ENCODE peak calls at places on chromosomes 4 and X, in five cellular contexts. W is OCI-LY7, Q is left ventricle myocardium inferior, K is thoracic aorta, J is neural progenitor cell. Y is an unnamed sample.

GRCh38 chr4:103046416-103047290 is 27.1 kb upstream of the SLC9B1 start:
- DNase-seq in K (no peak), W (peak; percentile 72), Q (no peak), J (peak; percentile 71), Y (peak; percentile 5)

GRCh38 chrX:131650637-131651410 is 107.0 kb downstream of the OR13H1 start:
- DNase-seq in K (no peak), W (no peak), Q (no peak), J (no peak), Y (no peak)

GRCh38 chr4:101102114-101102752 is 245.1 kb downstream of the PPP3CA start:
- DNase-seq in Q (peak; percentile 62), K (no peak), J (no peak), W (no peak), Y (peak; percentile 86)

GRCh38 chr4:98522062-98522461 is 136.3 kb downstream of the TSPAN5 start:
- DNase-seq in W (no peak), K (no peak), Q (no peak), J (no peak), Y (no peak)

GRCh38 chrX:20205927-20206708 is 60.6 kb downstream of the RPS6KA3 start:
- DNase-seq in W (no peak), K (no peak), Q (no peak), J (no peak), Y (no peak)

GRCh38 chrX:43717161-43717560 is 61.1 kb downstream of the MAOA start:
- DNase-seq in Q (no peak), W (no peak), K (no peak), J (no peak), Y (no peak)

GRCh38 chr4:110518889-110519490 is 43.0 kb downstream of the ENPEP start:
- DNase-seq in Q (no peak), W (peak; percentile 37), J (peak; percentile 38), K (no peak), Y (no peak)

GRCh38 chr4:46389301-46389761 is 597 bp downstream of the GABRA2 start:
- DNase-seq in K (no peak), J (peak; percentile 68), W (no peak), Q (no peak), Y (no peak)

GRCh38 chr4:27662426-27662825 is 801.8 kb downstream of the STIM2 start:
- DNase-seq in Q (no peak), K (no peak), J (peak; percentile 7), W (no peak), Y (no peak)

GRCh38 chr4:40984051-40984450 is 230.3 kb downstream of the APBB2 start:
- DNase-seq in K (no peak), Q (no peak), J (no peak), W (peak; percentile 79), Y (no peak)

GRCh38 chr4:21948347-21949072 is at the start of gene KCNIP4:
- DNase-seq in J (peak; percentile 83), Q (no peak), W (no peak), K (no peak), Y (no peak)

GRCh38 chr4:15469402-15470148 is at the start of gene CC2D2A:
- DNase-seq in J (peak; percentile 50), Q (no peak), K (no peak), W (no peak), Y (no peak)

GRCh38 chr4:168636506-168637176 is 139.8 kb downstream of the PALLD start:
- DNase-seq in K (no peak), W (no peak), Q (no peak), J (no peak), Y (no peak)

GRCh38 chrX:136711147-136711546 is 63.2 kb downstream of the CD40LG start:
- DNase-seq in W (peak; percentile 7), Q (peak; percentile 19), J (peak; percentile 29), K (no peak), Y (peak; percentile 4)

GRCh38 chr4:680931-681645 is 6.7 kb downstream of the MYL5 start:
- DNase-seq in J (peak; percentile 80), Q (peak; percentile 78), K (no peak), W (no peak), Y (no peak)

GRCh38 chrX:1205681-1206611 is 6.5 kb downstream of the CRLF2 start:
- DNase-seq in K (no peak), W (peak; percentile 95), J (peak; percentile 94), Q (no peak), Y (peak; percentile 4)

GRCh38 chrX:55143621-55144020 is 54.8 kb downstream of the PAGE2 start:
- DNase-seq in Q (no peak), J (no peak), W (no peak), K (no peak), Y (no peak)

GRCh38 chr4:79147251-79147650 is 178.6 kb downstream of the NAA11 start:
- DNase-seq in K (no peak), Q (no peak), J (no peak), W (no peak), Y (no peak)

GRCh38 chrX:75546724-75547123 is 23.9 kb upstream of the ZDHHC15 start:
- DNase-seq in Q (no peak), K (no peak), W (no peak), J (no peak), Y (no peak)

GRCh38 chrX:71619193-71619592 is 882 bp upstream of the CXCR3 start:
- DNase-seq in W (no peak), Q (no peak), J (no peak), K (no peak), Y (no peak)

GRCh38 chr4:163548481-163549243 is 54.2 kb downstream of the TMA16 start:
- DNase-seq in Q (no peak), W (peak; percentile 64), J (peak; percentile 70), K (no peak), Y (peak; percentile 29)

GRCh38 chr4:77959566-77960338 is 97.1 kb downstream of the MRPL1 start:
- DNase-seq in K (no peak), Q (no peak), W (peak; percentile 66), J (peak; percentile 80), Y (peak; percentile 28)

GRCh38 chrX:95640226-95640625 is 1044.4 kb upstream of the DIAPH2 start:
- DNase-seq in J (no peak), Q (no peak), K (no peak), W (no peak), Y (no peak)

GRCh38 chr4:76002176-76002575 is 5.1 kb downstream of the CXCL9 start:
- DNase-seq in W (no peak), J (no peak), K (no peak), Q (no peak), Y (no peak)

GRCh38 chr4:54550415-54551171 is 107.2 kb upstream of the KIT start:
- DNase-seq in K (no peak), Q (no peak), J (peak; percentile 15), W (no peak), Y (no peak)

GRCh38 chr4:170398228-170398627 is 308.5 kb upstream of the AADAT start:
- DNase-seq in J (no peak), W (no peak), K (no peak), Q (no peak), Y (no peak)

GRCh38 chr4:119286377-119287002 is 35.4 kb downstream of the FABP2 start:
- DNase-seq in W (peak; percentile 57), K (no peak), Q (no peak), J (peak; percentile 38), Y (peak; percentile 49)

GRCh38 chrX:56219702-56220101 is 12.5 kb upstream of the KLF8 start:
- DNase-seq in K (no peak), W (no peak), Q (no peak), J (peak; percentile 4), Y (no peak)

GRCh38 chr4:101126044-101126443 is 221.3 kb downstream of the PPP3CA start:
- DNase-seq in Q (no peak), W (no peak), J (no peak), K (no peak), Y (no peak)

GRCh38 chr4:40168070-40168469 is 28.8 kb upstream of the RHOH start:
- DNase-seq in W (no peak), J (no peak), Q (no peak), K (no peak), Y (no peak)

GRCh38 chr4:119498520-119498919 is 130.1 kb downstream of the PDE5A start:
- DNase-seq in K (no peak), W (no peak), J (no peak), Q (peak; percentile 25), Y (no peak)

GRCh38 chr4:40918330-40918729 is 168.6 kb downstream of the NSUN7 start:
- DNase-seq in K (no peak), Q (peak; percentile 68), W (no peak), J (no peak), Y (peak; percentile 73)

GRCh38 chr4:183165371-183165770 is 66.3 kb downstream of the WWC2 start:
- DNase-seq in W (no peak), J (no peak), K (no peak), Q (no peak), Y (no peak)

DNA sequence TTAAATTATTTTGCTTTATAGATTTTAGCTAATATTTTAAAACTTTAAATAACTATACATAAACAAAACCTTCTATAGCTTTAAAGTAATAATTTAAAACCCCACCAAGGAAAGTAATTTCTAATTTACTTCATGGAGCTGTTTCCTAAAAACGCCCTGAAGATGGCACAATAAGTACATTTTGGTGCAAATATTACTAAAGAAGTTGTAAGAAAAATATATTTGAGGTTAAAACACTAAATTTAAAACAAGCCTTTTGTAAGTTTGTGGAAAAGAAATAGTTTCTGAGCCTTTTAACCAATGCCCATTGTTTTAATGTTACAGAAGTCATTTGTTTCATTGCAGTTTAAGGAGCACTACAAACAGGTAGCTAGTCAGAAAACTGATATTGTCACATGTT is 137.4 kb upstream of the AGA start:
- DNase-seq in Q (no peak), J (no peak), W (no peak), K (no peak), Y (no peak)
- TF ChIP-seq CTCF in Q (peak; percentile 25), J (peak; percentile 20), W (peak; percentile 22), K (no peak), Y (peak; percentile 24)

GRCh38 chr4:156294577-156294976 is 340.9 kb upstream of the CTSO start:
- DNase-seq in Q (no peak), K (no peak), W (no peak), J (peak; percentile 42), Y (no peak)
- TF ChIP-seq CTCF in Q (no peak), K (no peak), W (peak; percentile 41), J (peak; percentile 57), Y (peak; percentile 7)

GRCh38 chrX:10769696-10770619 is 149.6 kb upstream of the MID1 start:
- DNase-seq in W (no peak), J (peak; percentile 53), Q (no peak), K (no peak), Y (peak; percentile 42)

GRCh38 chrX:10773318-10773717 is 152.9 kb upstream of the MID1 start:
- DNase-seq in K (no peak), W (no peak), Q (no peak), J (no peak), Y (no peak)

DNA sequence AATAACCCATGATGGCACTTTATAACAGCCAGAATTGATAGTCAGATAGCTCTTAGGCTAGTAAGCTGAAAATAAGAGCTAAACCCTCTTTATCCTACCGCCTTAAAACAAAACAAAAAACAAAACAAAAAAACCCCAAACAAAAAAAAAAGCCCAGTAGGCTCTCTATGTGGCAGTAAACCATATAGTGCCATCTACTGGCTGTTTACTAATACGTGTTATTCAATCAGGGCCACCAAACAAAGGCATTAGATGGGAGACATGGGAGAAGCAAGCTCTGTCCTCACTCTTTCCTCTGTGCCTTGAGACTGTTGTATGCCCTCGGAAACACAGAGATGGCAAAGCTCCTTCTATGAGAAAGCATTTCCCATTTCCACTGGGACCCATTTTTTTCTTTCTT is 148.8 kb upstream of the MID1 start:
- DNase-seq in K (no peak), Q (no peak), W (peak; percentile 22), J (peak; percentile 75), Y (no peak)
- TF ChIP-seq CTCF in K (no peak), Q (peak; percentile 53), W (peak; percentile 69), J (peak; percentile 60), Y (peak; percentile 38)

GRCh38 chr4:113276448-113277158 is 227.2 kb downstream of the ANK2 start:
- DNase-seq in J (no peak), W (no peak), Q (no peak), K (no peak), Y (no peak)

GRCh38 chr4:113272523-113272922 is 223.1 kb downstream of the ANK2 start:
- DNase-seq in J (no peak), K (no peak), W (no peak), Q (no peak), Y (no peak)

GRCh38 chr4:113278324-113278934 is 229.0 kb downstream of the ANK2 start:
- DNase-seq in W (peak; percentile 67), J (peak; percentile 85), Q (peak; percentile 40), K (no peak), Y (no peak)
- TF ChIP-seq CTCF in W (peak; percentile 94), J (peak; percentile 94), Q (peak; percentile 87), K (peak; percentile 69), Y (peak; percentile 93)

Y was measured in AG09319.